ENCODE peak calls at places on chromosomes 13 and 19, in seven cellular contexts. Y, M, V, O, B, Z and C are unnamed samples.

GRCh38 chr13:42715909-42716308 is 65.5 kb upstream of the FAM216B start:
- DNase-seq in Y (no peak), M (no peak), V (no peak), O (no peak), B (no peak), Z (no peak), C (no peak)

GRCh38 chr13:38395505-38395803 is 45.8 kb downstream of the UFM1 start:
- DNase-seq in Y (no peak), M (no peak), V (no peak), O (no peak), B (no peak), Z (peak), C (no peak)

GRCh38 chr19:48988286-48988685 is 4.8 kb downstream of the GYS1 start:
- DNase-seq in Y (no peak), M (no peak), V (no peak), O (no peak), B (no peak), Z (no peak), C (no peak)

GRCh38 chr19:13334801-13335481 is 171.3 kb downstream of the CACNA1A start:
- DNase-seq in Y (no peak), M (no peak), V (no peak), O (no peak), B (no peak), Z (peak), C (no peak)

GRCh38 chr19:6396305-6396704 is 3.3 kb upstream of the GTF2F1 start:
- DNase-seq in Y (no peak), M (no peak), V (no peak), O (no peak), B (no peak), Z (no peak), C (no peak)

GRCh38 chr19:14383898-14384669 is 2.8 kb downstream of the ADGRE5 start:
- DNase-seq in Y (peak), M (no peak), V (peak), O (peak), B (no peak), Z (peak), C (no peak)

GRCh38 chr19:14804755-14805154 is 26.4 kb upstream of the ADGRE2 start:
- DNase-seq in Y (no peak), M (no peak), V (no peak), O (no peak), B (no peak), Z (no peak), C (no peak)

GRCh38 chr19:4866595-4867424 is 657 bp downstream of the PLIN3 start:
- DNase-seq in Y (no peak), M (no peak), V (peak), O (peak), B (no peak), Z (peak), C (no peak)

GRCh38 chr13:77502104-77502720 is 33.3 kb upstream of the SCEL start:
- DNase-seq in Y (no peak), M (no peak), V (no peak), O (no peak), B (no peak), Z (no peak), C (no peak)

GRCh38 chr13:100675660-100676129 is 1.1 kb upstream of the TMTC4 start:
- DNase-seq in Y (peak), M (no peak), V (peak), O (no peak), B (no peak), Z (no peak), C (no peak)

GRCh38 chr19:29576761-29577661 is 29.1 kb upstream of the POP4 start:
- DNase-seq in Y (no peak), M (no peak), V (peak), O (peak), B (no peak), Z (peak), C (no peak)

GRCh38 chr13:114089341-114089740 is 43.1 kb downstream of the RASA3 start:
- DNase-seq in Y (no peak), M (no peak), V (no peak), O (no peak), B (no peak), Z (no peak), C (no peak)

GRCh38 chr13:33218020-33218419 is 67.5 kb downstream of the STARD13 start:
- DNase-seq in Y (no peak), M (no peak), V (no peak), O (no peak), B (no peak), Z (peak), C (no peak)

GRCh38 chr13:50589651-50590054 is 253.8 kb downstream of the DLEU7 start:
- DNase-seq in Y (no peak), M (no peak), V (no peak), O (no peak), B (no peak), Z (peak), C (no peak)

GRCh38 chr19:50258918-50259372 is 55.5 kb downstream of the MYH14 start:
- DNase-seq in Y (no peak), M (no peak), V (peak), O (no peak), B (no peak), Z (no peak), C (no peak)

GRCh38 chr19:10061717-10062310 is 24.3 kb upstream of the SHFL start:
- DNase-seq in Y (no peak), M (no peak), V (no peak), O (no peak), B (no peak), Z (peak), C (no peak)

GRCh38 chr19:33389574-33390119 is 16.1 kb downstream of the CEBPG start:
- DNase-seq in Y (no peak), M (no peak), V (no peak), O (no peak), B (no peak), Z (no peak), C (no peak)

GRCh38 chr13:113178070-113178895 is 19.8 kb downstream of the PROZ start:
- DNase-seq in Y (no peak), M (no peak), V (no peak), O (no peak), B (no peak), Z (peak), C (peak)